ENCODE peak calls at places on chromosomes 7 and 10, in five cellular contexts. P is M059J, X is chondrocyte, N is upper lobe of right lung, A is Kasumi-1. K is an unnamed sample.

GRCh38 chr10:51867956-51868355 is 168.6 kb upstream of the CSTF2T start:
- DNase-seq in X (no peak), A (no peak), P (peak; percentile 70), N (no peak), K (no peak)

GRCh38 chr7:114921636-114922150 is at the start of gene MDFIC:
- DNase-seq in A (no peak), X (no peak), N (no peak), P (peak; percentile 39), K (peak; percentile 75)

GRCh38 chr10:47337243-47337642 is 10.9 kb upstream of the RBP3 start:
- DNase-seq in X (no peak), N (no peak), A (no peak), P (no peak), K (no peak)

GRCh38 chr7:27940341-27940740 is 200.4 kb downstream of the TAX1BP1 start:
- DNase-seq in N (no peak), P (no peak), A (no peak), X (no peak), K (no peak)

GRCh38 chr10:28111712-28112111 is 112.8 kb upstream of the ODAD2 start:
- DNase-seq in A (no peak), X (no peak), P (peak; percentile 60), N (no peak), K (no peak)

GRCh38 chr7:35748348-35748747 is 52.5 kb upstream of the SEPTIN7 start:
- DNase-seq in N (no peak), X (no peak), P (no peak), A (no peak), K (no peak)

GRCh38 chr10:1544929-1545328 is 192.4 kb downstream of the ADARB2 start:
- DNase-seq in N (no peak), A (no peak), P (no peak), X (no peak), K (no peak)

GRCh38 chr10:58919927-58920654 is 256.4 kb upstream of the PHYHIPL start:
- DNase-seq in X (no peak), P (peak; percentile 84), A (no peak), N (no peak), K (no peak)

K was measured in spleen.